ENCODE peak calls at places on chromosomes 11 and 22, in nine cellular contexts. Y, M, D, H, L, E, W, Q and X are unnamed samples.

GRCh38 chr11:14672635-14673034 is 29.0 kb downstream of the PDE3B start:
- DNase-seq in Y (no peak), M (peak), D (no peak), H (no peak), L (no peak), E (no peak), W (no peak), Q (no peak), X (no peak)

GRCh38 chr22:41966607-41967240 is 2.5 kb upstream of the SEPTIN3 start:
- DNase-seq in Y (no peak), M (peak), D (no peak), H (peak), L (peak), E (peak), W (peak), Q (peak), X (peak)

GRCh38 chr11:44066732-44067131 is 662 bp downstream of the ACCS start:
- DNase-seq in Y (no peak), M (peak), D (no peak), H (peak), L (no peak), E (peak), W (peak), Q (no peak), X (no peak)

GRCh38 chr11:128859563-128860441 is 7.3 kb downstream of the KCNJ1 start:
- DNase-seq in Y (peak), M (peak), D (peak), H (peak), L (peak), E (peak), W (peak), Q (peak), X (peak)

GRCh38 chr11:11841121-11841604 is 609 bp upstream of the USP47 start:
- DNase-seq in Y (no peak), M (peak), D (no peak), H (no peak), L (no peak), E (peak), W (peak), Q (peak), X (no peak)

GRCh38 chr11:61950035-61950547 is at the start of gene BEST1:
- DNase-seq in Y (no peak), M (no peak), D (no peak), H (no peak), L (no peak), E (no peak), W (no peak), Q (no peak), X (no peak)

GRCh38 chr11:109926941-109927340 is 166.3 kb upstream of the ZC3H12C start:
- DNase-seq in Y (no peak), M (no peak), D (no peak), H (no peak), L (no peak), E (no peak), W (no peak), Q (no peak), X (no peak)

GRCh38 chr11:96341237-96342130 is 1.5 kb downstream of the MAML2 start:
- DNase-seq in Y (no peak), M (peak), D (no peak), H (no peak), L (peak), E (peak), W (peak), Q (peak), X (peak)

GRCh38 chr22:22848364-22848866 is 39.2 kb upstream of the IGLL5 start:
- DNase-seq in Y (no peak), M (peak), D (peak), H (peak), L (peak), E (peak), W (peak), Q (peak), X (peak)

GRCh38 chr22:44710474-44711235 is 8.7 kb downstream of the PRR5 start:
- DNase-seq in Y (no peak), M (no peak), D (no peak), H (no peak), L (no peak), E (no peak), W (no peak), Q (no peak), X (peak)

GRCh38 chr11:128365044-128365443 is 222.3 kb downstream of the ETS1 start:
- DNase-seq in Y (no peak), M (peak), D (no peak), H (peak), L (peak), E (peak), W (peak), Q (no peak), X (peak)

GRCh38 chr11:115910379-115910778 is 406.2 kb upstream of the CADM1 start:
- DNase-seq in Y (no peak), M (no peak), D (no peak), H (no peak), L (no peak), E (no peak), W (no peak), Q (no peak), X (no peak)

GRCh38 chr11:17543574-17544180 is 539 bp downstream of the USH1C start:
- DNase-seq in Y (no peak), M (no peak), D (no peak), H (no peak), L (no peak), E (no peak), W (no peak), Q (no peak), X (no peak)

GRCh38 chr22:45207533-45207932 is 33.2 kb downstream of the KIAA0930 start:
- DNase-seq in Y (no peak), M (no peak), D (no peak), H (no peak), L (no peak), E (no peak), W (no peak), Q (no peak), X (no peak)

GRCh38 chr11:126491092-126491491 is 135.6 kb downstream of the ST3GAL4 start:
- DNase-seq in Y (no peak), M (no peak), D (no peak), H (no peak), L (no peak), E (no peak), W (no peak), Q (peak), X (no peak)

GRCh38 chr22:19799322-19800190 is 39.0 kb downstream of the TBX1 start:
- DNase-seq in Y (peak), M (peak), D (no peak), H (peak), L (no peak), E (no peak), W (peak), Q (no peak), X (no peak)

GRCh38 chr11:1400168-1401000 is 10.7 kb downstream of the BRSK2 start:
- DNase-seq in Y (no peak), M (no peak), D (no peak), H (no peak), L (no peak), E (no peak), W (no peak), Q (no peak), X (no peak)

GRCh38 chr11:1401656-1402221 is 12.0 kb downstream of the BRSK2 start:
- DNase-seq in Y (no peak), M (peak), D (peak), H (peak), L (peak), E (peak), W (peak), Q (peak), X (peak)

GRCh38 chr11:1399386-1400167 is 9.8 kb downstream of the BRSK2 start:
- DNase-seq in Y (no peak), M (no peak), D (no peak), H (no peak), L (no peak), E (no peak), W (no peak), Q (no peak), X (no peak)

GRCh38 chr11:1402355-1402754 is 12.6 kb downstream of the BRSK2 start:
- DNase-seq in Y (no peak), M (no peak), D (no peak), H (no peak), L (no peak), E (no peak), W (no peak), Q (no peak), X (no peak)

GRCh38 chr11:1401001-1401445 is 11.3 kb downstream of the BRSK2 start:
- DNase-seq in Y (no peak), M (no peak), D (no peak), H (no peak), L (no peak), E (no peak), W (no peak), Q (no peak), X (no peak)
- TF ChIP-seq CTCF in Y (no peak), M (no peak), D (no peak), H (no peak), L (no peak), E (no peak), W (no peak), Q (no peak), X (no peak)

GRCh38 chr11:39361557-39361956 is 2097.9 kb downstream of the LRRC4C start:
- DNase-seq in Y (no peak), M (no peak), D (no peak), H (no peak), L (no peak), E (no peak), W (no peak), Q (no peak), X (no peak)

GRCh38 chr11:39367526-39367925 is 2091.9 kb downstream of the LRRC4C start:
- DNase-seq in Y (no peak), M (no peak), D (no peak), H (no peak), L (no peak), E (no peak), W (no peak), Q (no peak), X (no peak)

DNA sequence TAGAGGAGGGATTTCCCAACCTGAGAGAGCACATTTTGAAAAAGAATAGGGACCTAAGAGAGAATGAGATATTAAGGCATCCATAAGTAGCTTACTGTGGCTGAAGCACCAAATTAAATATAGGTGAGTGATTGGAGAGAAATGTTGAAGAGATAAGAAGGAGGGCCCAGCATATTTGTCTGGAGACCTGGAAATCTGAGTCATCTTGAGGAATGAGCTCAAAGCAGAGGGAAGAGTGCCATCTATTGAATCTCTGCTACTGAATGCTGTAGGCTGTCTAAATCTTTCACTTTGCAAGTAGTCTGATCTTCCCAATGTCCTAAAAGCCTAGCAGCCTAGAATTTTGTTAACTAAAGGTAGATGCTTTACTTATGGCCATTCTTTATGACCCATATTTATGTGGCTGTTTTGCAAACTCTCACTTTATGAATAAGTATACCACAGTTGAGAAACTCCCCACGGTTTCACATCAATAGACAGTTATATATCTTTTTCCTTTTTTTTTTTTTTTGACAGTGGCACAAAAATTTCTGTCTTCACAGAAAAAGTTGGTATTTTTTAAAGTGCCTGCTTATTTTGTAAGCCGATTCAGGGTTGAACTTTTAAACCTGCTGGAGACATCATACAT is 2093.5 kb downstream of the LRRC4C start:
- DNase-seq in Y (no peak), M (no peak), D (no peak), H (no peak), L (no peak), E (peak), W (peak), Q (no peak), X (no peak)
- TF ChIP-seq CTCF in Y (no peak), M (no peak), D (no peak), H (no peak), L (no peak), E (peak), W (no peak), Q (peak), X (no peak)

GRCh38 chr22:48576333-48577013 is 1251.2 kb downstream of the BRD1 start:
- DNase-seq in Y (no peak), M (no peak), D (peak), H (no peak), L (peak), E (no peak), W (no peak), Q (peak), X (no peak)
- TF ChIP-seq CTCF in Y (peak), M (no peak), D (peak), H (peak), L (no peak), E (peak), W (no peak), Q (peak), X (peak)

DNA sequence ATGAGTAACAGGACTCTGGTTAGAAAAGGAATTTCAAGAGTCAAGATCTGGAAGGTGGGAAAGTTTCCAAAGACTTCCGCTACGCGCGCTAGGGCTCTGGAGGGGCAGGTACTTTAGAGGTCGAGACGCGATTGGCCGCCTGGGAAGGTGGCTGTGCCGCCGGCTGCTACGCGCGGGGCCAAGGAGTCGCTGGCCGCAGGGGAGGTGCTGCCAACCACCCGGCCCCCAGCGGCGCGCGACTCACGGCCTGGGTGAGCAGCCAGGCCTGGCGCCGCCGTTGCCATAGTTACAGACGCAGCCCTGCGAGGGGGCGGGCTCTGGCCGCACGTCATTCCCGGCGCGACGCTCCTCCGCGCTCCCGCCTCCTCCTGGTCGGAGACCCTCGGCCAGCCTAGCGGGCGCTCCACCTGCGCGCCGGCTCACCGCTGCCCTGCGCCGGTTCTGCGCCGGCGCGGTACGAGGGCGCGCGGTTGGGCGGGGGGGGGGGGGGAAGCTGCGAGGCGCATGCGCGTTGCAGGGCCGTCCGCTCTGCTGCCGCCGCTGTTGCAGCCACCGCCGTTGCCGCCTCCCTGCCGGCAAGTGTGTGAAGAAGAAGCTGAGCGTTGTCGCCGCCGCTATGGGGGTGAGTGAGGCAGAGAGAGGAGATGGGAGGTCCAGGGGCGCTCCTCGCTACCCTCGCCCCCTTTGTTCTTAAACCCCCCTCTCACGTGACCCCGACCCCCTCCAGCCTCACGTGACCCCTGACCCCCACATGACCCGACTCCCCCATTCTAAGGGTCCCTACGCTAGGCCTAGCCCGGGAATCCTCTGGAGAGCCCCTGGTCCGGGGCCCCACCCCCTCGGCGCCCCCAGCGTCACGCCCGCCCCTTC is at the start of gene NAA40:
- DNase-seq in Y (peak), M (peak), D (peak), H (peak), L (peak), E (peak), W (peak), Q (peak), X (peak)
- TF ChIP-seq CTCF in Y (peak), M (no peak), D (no peak), H (no peak), L (no peak), E (no peak), W (no peak), Q (no peak), X (no peak)

DNA sequence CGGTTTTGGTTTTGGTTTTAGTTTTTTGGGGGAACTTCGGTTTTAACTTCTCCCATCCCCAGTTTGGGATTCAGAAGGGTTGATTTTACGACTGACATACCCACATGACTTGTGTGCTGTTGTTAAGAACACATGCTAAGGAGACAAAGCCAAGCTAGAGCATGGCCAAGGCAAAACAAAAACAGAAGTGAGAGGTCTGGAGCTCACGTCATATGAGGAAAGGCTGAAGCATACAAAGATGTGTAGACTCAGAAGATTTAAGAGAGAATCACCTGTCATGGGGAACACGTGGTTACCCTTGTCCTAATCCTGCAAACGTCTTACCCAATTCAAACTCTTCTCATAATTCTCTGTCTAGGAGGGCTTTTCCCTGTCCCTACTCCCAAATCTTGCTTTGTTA is 465.0 kb downstream of the FAM181B start:
- DNase-seq in Y (no peak), M (no peak), D (no peak), H (no peak), L (no peak), E (no peak), W (no peak), Q (no peak), X (no peak)
- TF ChIP-seq CTCF in Y (no peak), M (no peak), D (no peak), H (no peak), L (no peak), E (no peak), W (no peak), Q (no peak), X (no peak)

GRCh38 chr11:122754553-122755322 is 83.6 kb upstream of the CRTAM start:
- DNase-seq in Y (no peak), M (no peak), D (no peak), H (no peak), L (peak), E (peak), W (no peak), Q (peak), X (peak)
- TF ChIP-seq CTCF in Y (peak), M (peak), D (peak), H (peak), L (peak), E (peak), W (peak), Q (peak), X (peak)

GRCh38 chr11:75778962-75779361 is 10.4 kb downstream of the DGAT2 start:
- DNase-seq in Y (no peak), M (no peak), D (no peak), H (no peak), L (no peak), E (no peak), W (no peak), Q (no peak), X (no peak)
- TF ChIP-seq CTCF in Y (no peak), M (no peak), D (no peak), H (no peak), L (no peak), E (no peak), W (no peak), Q (no peak), X (no peak)

GRCh38 chr11:70948855-70949551 is 303.4 kb downstream of the SHANK2 start:
- DNase-seq in Y (no peak), M (no peak), D (no peak), H (no peak), L (no peak), E (no peak), W (no peak), Q (no peak), X (no peak)
- TF ChIP-seq CTCF in Y (no peak), M (no peak), D (no peak), H (no peak), L (no peak), E (no peak), W (no peak), Q (no peak), X (no peak)